ENCODE peak calls at places on chromosomes 16 and 17, in ten cellular contexts. K, U, D, X, Z, F, R, Y, I and N are unnamed samples.
A peak's percentile ranks its signal among the peaks of the same experiment; 100 is the strongest.

GRCh38 chr17:31627960-31628359 is 231.1 kb downstream of the COPRS start:
- DNase-seq in K (no peak), D (no peak), F (no peak), X (no peak), Y (no peak), I (no peak), Z (no peak), R (peak; percentile 79), U (peak; percentile 88), N (no peak)

GRCh38 chr17:1232786-1233185 is 37.5 kb upstream of the BHLHA9 start:
- DNase-seq in X (no peak), Y (no peak), U (peak; percentile 80), F (no peak), I (no peak), D (no peak), Z (no peak), K (peak; percentile 79), R (peak; percentile 39), N (no peak)

GRCh38 chr16:56866955-56867830 is 2.2 kb downstream of the SLC12A3 start:
- DNase-seq in R (peak; percentile 63), D (no peak), U (peak; percentile 84), I (no peak), F (no peak), K (peak; percentile 76), Y (peak; percentile 62), Z (peak; percentile 47), X (peak; percentile 60), N (peak; percentile 71)

GRCh38 chr16:54204756-54205155 is 81.8 kb downstream of the IRX3 start:
- DNase-seq in R (no peak), I (no peak), K (no peak), Y (no peak), D (no peak), F (no peak), Z (no peak), U (no peak), X (no peak), N (no peak)

GRCh38 chr17:38604479-38605229 is 1.1 kb downstream of the SRCIN1 start:
- DNase-seq in F (no peak), I (no peak), Y (no peak), R (no peak), K (no peak), X (no peak), Z (peak; percentile 78), U (no peak), D (no peak), N (peak; percentile 65)

GRCh38 chr17:57514614-57515013 is 230.5 kb downstream of the CCDC182 start:
- DNase-seq in K (no peak), U (no peak), I (no peak), D (no peak), Z (no peak), X (no peak), Y (no peak), F (no peak), R (no peak), N (no peak)

GRCh38 chr16:70703041-70703834 is 17.4 kb upstream of the MTSS2 start:
- DNase-seq in I (no peak), F (no peak), D (no peak), K (peak; percentile 88), U (peak; percentile 45), X (peak; percentile 38), R (peak; percentile 92), Y (no peak), Z (no peak), N (peak; percentile 79)

GRCh38 chr16:53745753-53746258 is 41.9 kb downstream of the FTO start:
- DNase-seq in K (peak; percentile 25), X (peak; percentile 25), R (peak; percentile 33), F (no peak), I (no peak), Z (no peak), D (no peak), Y (no peak), U (peak; percentile 68), N (no peak)

GRCh38 chr17:8041980-8042379 is 3.1 kb downstream of the ALOX15B start:
- DNase-seq in I (no peak), U (peak; percentile 35), D (no peak), K (no peak), X (peak; percentile 30), Y (no peak), Z (no peak), F (no peak), R (no peak), N (no peak)